ENCODE peak calls at places on chromosomes 4 and X, in four cellular contexts. R, C, I and J are unnamed samples.

GRCh38 chr4:148793221-148793620 is 351.0 kb upstream of the NR3C2 start:
- DNase-seq in R (no peak), C (no peak), I (no peak), J (no peak)

GRCh38 chr4:6852582-6852981 is 57.0 kb upstream of the TBC1D14 start:
- DNase-seq in C (no peak), I (no peak), R (no peak), J (no peak)

GRCh38 chr4:67700874-67701850 is at the start of gene UBA6:
- DNase-seq in I (peak), C (peak), R (peak), J (peak)

GRCh38 chr4:184591070-184591677 is 58.1 kb downstream of the CASP3 start:
- DNase-seq in R (no peak), C (no peak), I (no peak), J (no peak)

GRCh38 chrX:118520206-118520857 is 24.7 kb downstream of the DOCK11 start:
- DNase-seq in R (no peak), C (no peak), I (no peak), J (no peak)

GRCh38 chrX:153634832-153635231 is 12.2 kb upstream of the DUSP9 start:
- DNase-seq in R (no peak), I (no peak), C (no peak), J (no peak)

GRCh38 chr4:23333946-23334878 is 555.6 kb downstream of the PPARGC1A start:
- DNase-seq in I (peak), R (peak), C (peak), J (peak)

GRCh38 chrX:17376381-17377046 is 1.5 kb downstream of the NHS start:
- DNase-seq in R (no peak), I (peak), C (no peak), J (peak)

GRCh38 chr4:38894340-38894982 is 26.9 kb downstream of the FAM114A1 start:
- DNase-seq in C (no peak), I (peak), R (no peak), J (no peak)

GRCh38 chr4:27463816-27464215 is 603.2 kb downstream of the STIM2 start:
- DNase-seq in R (no peak), C (no peak), I (peak), J (no peak)

GRCh38 chr4:6480532-6481088 is 8.2 kb upstream of the PPP2R2C start:
- DNase-seq in R (no peak), C (no peak), I (no peak), J (peak)

GRCh38 chr4:78145622-78146021 is 88.5 kb downstream of the FRAS1 start:
- DNase-seq in C (no peak), I (no peak), R (no peak), J (no peak)

GRCh38 chr4:148061139-148061476 is 329.2 kb downstream of the ARHGAP10 start:
- DNase-seq in C (no peak), R (no peak), I (no peak), J (no peak)

GRCh38 chrX:437636-438390 is 51.1 kb upstream of the PPP2R3B start:
- DNase-seq in I (no peak), R (no peak), C (no peak), J (no peak)

GRCh38 chr4:24988776-24989175 is 42.0 kb downstream of the LGI2 start:
- DNase-seq in C (no peak), R (peak), I (peak), J (no peak)

GRCh38 chr4:159019356-159019755 is 83.5 kb upstream of the RAPGEF2 start:
- DNase-seq in C (no peak), I (no peak), R (no peak), J (no peak)

DNA sequence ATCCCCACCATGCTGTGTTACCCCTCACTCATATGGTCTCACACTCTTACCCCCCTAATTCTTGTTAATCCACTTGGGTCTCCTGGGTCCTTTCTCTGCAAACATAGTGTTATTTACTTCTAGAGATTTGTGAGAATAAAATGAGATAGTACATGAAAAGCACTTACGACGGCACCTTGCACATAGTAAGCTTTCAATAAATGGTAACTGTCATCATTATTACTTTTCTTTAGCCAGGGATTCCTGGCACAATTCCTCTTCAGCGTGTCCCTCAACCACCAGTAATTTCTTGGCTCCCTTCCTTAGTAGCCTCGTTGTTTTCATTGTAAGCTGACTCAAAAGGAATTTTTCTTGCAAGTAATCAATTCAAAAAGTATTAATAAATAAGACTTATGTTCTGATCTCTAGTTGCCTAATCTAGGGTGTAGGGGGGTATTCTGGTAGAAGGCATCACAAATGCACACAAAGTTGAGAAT is 30.1 kb upstream of the RBMX start:
- DNase-seq in I (no peak), C (no peak), R (no peak), J (no peak)
- H3K4me3 ChIP-seq in I (peak), C (no peak), R (peak), J (no peak)

DNA sequence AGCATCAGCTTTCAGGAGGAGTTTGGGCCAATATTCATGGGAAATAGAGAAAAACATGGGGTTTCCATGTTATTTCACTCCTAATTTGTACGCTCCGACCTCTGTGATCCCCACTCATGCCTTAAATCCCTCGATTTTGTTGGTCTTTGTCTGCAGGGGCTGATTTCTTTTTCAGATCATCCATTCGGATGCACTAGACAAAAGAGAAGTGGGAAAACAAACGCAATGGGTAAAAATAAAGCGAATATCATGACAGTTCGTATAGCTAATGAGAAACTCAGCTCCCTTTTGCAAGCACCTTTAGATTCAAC is 139.1 kb upstream of the PLAC1 start:
- DNase-seq in I (no peak), C (no peak), R (no peak), J (no peak)
- H3K4me3 ChIP-seq in I (peak), C (no peak), R (peak), J (peak)

GRCh38 chrX:140092121-140092520 is 126.8 kb upstream of the CXorf66 start:
- DNase-seq in I (no peak), R (no peak), C (no peak), J (no peak)
- H3K4me3 ChIP-seq in I (no peak), R (no peak), C (no peak), J (no peak)

DNA sequence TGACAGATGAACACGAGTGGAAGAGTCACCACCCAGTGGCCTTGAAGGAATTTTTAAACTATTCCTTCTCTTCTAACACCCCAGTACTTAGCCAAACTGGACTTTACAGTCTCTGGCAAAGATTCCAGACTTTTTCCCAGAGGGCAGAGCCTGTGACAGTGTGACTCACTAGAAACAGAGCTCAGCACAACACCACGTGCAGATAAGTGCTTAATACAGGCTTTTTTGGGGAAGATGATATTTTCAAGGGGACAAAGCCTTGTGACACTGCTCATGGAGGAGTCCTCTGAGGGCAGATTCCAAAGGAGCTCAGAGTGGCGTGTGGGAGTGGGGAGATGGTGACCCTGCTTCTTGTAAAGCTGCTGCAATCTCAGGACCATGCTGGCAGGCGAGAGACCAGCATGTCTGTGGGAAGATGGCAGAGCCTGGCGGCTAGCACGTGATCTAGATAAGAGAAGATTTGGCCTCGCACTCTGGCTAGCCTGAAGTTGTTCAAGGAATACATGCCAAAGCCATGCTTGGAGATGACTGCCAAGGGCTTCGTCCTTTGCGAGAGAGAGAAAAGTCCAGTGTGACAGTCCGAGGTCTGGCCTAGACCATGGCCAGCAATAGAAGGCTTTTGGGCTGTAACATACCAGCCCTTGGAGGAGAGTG is 2.4 kb downstream of the RAB33A start:
- DNase-seq in I (no peak), C (peak), R (no peak), J (no peak)
- H3K4me3 ChIP-seq in I (no peak), C (no peak), R (peak), J (no peak)

DNA sequence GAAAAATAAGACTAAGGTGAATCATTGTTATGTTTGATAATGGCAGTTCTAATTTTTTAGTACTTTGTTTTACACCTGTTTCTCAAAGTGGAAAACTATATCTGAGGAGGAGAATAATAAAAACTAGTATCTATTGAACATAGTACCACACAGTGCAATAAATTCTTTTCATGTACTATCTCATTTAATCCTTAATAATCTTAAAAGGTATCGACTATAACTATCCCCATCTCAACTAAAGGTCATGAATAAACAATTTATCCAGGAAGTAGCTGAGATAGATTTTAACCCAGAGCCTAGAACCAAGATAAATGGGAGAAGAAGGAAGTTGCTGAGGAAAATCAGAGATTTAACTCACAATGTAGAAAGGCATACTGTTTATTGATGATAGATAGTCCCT is 2.5 kb downstream of the CHIC2 start:
- DNase-seq in I (no peak), C (no peak), R (no peak), J (no peak)
- H3K4me3 ChIP-seq in I (no peak), C (no peak), R (no peak), J (peak)

GRCh38 chrX:71195959-71196727 is 26.9 kb upstream of the GJB1 start:
- DNase-seq in I (no peak), R (no peak), C (no peak), J (no peak)
- H3K4me3 ChIP-seq in I (no peak), R (no peak), C (no peak), J (no peak)

DNA sequence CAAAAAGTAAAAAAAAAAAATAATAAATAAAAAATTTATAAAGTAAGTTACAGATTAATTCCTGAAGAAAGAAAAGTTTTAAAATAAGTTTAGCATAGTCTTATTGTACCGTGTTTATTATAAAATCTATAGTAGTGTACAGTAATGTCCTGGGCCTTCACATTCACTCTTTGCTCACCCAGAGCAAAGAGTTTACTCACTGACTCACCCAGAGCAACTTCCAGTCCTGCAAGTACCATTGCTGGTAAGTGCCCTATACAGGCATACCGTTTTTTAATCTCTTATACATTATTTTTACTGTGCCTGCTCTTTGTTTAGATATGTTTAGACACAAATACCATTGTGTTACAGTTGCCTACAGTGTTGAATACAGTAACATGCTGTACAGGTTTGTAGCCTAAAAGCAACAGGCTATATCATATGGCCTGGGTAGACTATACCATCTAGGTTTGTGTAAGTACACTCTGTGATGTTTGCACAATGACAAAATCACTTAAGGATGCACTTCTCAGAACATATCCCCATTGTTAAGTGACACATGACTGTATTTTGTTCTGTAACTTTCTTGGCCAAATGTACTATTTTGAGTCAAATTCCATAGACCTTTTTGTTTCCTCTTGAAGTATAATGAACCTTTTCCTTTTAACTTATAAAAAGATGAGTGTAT is 199.0 kb upstream of the NUDT6 start:
- DNase-seq in R (no peak), C (no peak), I (peak), J (no peak)
- H3K4me3 ChIP-seq in R (no peak), C (no peak), I (no peak), J (no peak)

DNA sequence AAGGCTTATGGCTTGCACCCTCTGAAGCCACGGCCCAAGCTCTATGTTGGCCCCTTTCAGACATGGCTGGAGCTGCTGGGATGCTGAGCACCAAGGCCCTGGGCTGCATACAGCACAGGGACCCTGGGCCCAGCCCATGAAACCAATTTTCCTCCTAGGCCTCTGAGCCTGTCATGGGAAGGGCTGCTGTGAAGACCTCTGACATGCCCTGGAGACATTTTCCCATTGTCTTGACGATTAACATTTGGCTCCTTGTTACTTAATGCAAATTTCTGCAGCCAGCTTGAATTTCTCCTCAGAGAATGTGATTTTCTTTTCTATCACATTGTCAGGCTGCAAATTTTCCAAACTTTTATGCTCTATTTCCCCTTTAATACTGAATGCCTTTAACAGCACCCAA is 844.7 kb downstream of the PCDH18 start:
- DNase-seq in I (no peak), C (no peak), R (no peak), J (no peak)
- H3K4me3 ChIP-seq in I (no peak), C (no peak), R (no peak), J (no peak)

GRCh38 chr4:121952290-121952689 is 430 bp upstream of the TRPC3 start:
- DNase-seq in I (no peak), C (no peak), R (no peak), J (no peak)
- H3K4me3 ChIP-seq in I (no peak), C (no peak), R (peak), J (peak)